ENCODE peak calls at places on chromosome 4, in four cellular contexts. One of them, this sample, is unnamed.

GRCh38 chr4:155675709-155676429 is 9.2 kb downstream of the GUCY1A1 start:
- DNase-seq in astrocyte of the spinal cord: no peak
- DNase-seq in right atrium auricular region: no peak
- DNase-seq in DMS53: no peak
- DNase-seq in this sample: no peak

GRCh38 chr4:151553874-151554273 is 144.9 kb downstream of the FHIP1A start:
- DNase-seq in astrocyte of the spinal cord: no peak
- DNase-seq in right atrium auricular region: no peak
- DNase-seq in DMS53: peak
- DNase-seq in this sample: no peak

GRCh38 chr4:47010347-47011188 is 17.2 kb upstream of the GABRA4 start:
- DNase-seq in right atrium auricular region: no peak
- DNase-seq in DMS53: no peak
- DNase-seq in astrocyte of the spinal cord: peak
- DNase-seq in this sample: no peak

GRCh38 chr4:59238212-59238611 is 1961.9 kb upstream of the ADGRL3 start:
- DNase-seq in right atrium auricular region: no peak
- DNase-seq in DMS53: no peak
- DNase-seq in astrocyte of the spinal cord: no peak
- DNase-seq in this sample: no peak

GRCh38 chr4:153335665-153336064 is 8.8 kb upstream of the MND1 start:
- DNase-seq in DMS53: no peak
- DNase-seq in right atrium auricular region: no peak
- DNase-seq in astrocyte of the spinal cord: no peak
- DNase-seq in this sample: no peak

GRCh38 chr4:168028970-168029610 is 63.2 kb upstream of the ANXA10 start:
- DNase-seq in astrocyte of the spinal cord: no peak
- DNase-seq in right atrium auricular region: no peak
- DNase-seq in DMS53: no peak
- DNase-seq in this sample: no peak

GRCh38 chr4:142474398-142475087 is 371.6 kb downstream of the INPP4B start:
- DNase-seq in right atrium auricular region: no peak
- DNase-seq in DMS53: peak
- DNase-seq in astrocyte of the spinal cord: no peak
- DNase-seq in this sample: no peak

GRCh38 chr4:166836865-166837264 is 397.4 kb downstream of the SPOCK3 start:
- DNase-seq in right atrium auricular region: no peak
- DNase-seq in astrocyte of the spinal cord: no peak
- DNase-seq in DMS53: no peak
- DNase-seq in this sample: no peak

GRCh38 chr4:99002274-99002673 is 6.8 kb downstream of the METAP1 start:
- DNase-seq in right atrium auricular region: no peak
- DNase-seq in astrocyte of the spinal cord: no peak
- DNase-seq in DMS53: no peak
- DNase-seq in this sample: no peak

GRCh38 chr4:158624889-158625478 is 46.7 kb downstream of the C4orf46 start:
- DNase-seq in DMS53: peak
- DNase-seq in astrocyte of the spinal cord: peak
- DNase-seq in right atrium auricular region: no peak
- DNase-seq in this sample: peak

GRCh38 chr4:82352825-82353370 is 20.9 kb downstream of the HNRNPD start:
- DNase-seq in right atrium auricular region: no peak
- DNase-seq in astrocyte of the spinal cord: no peak
- DNase-seq in DMS53: no peak
- DNase-seq in this sample: no peak

GRCh38 chr4:89000844-89001360 is 56.1 kb downstream of the FAM13A start:
- DNase-seq in DMS53: peak
- DNase-seq in astrocyte of the spinal cord: peak
- DNase-seq in right atrium auricular region: no peak
- DNase-seq in this sample: no peak